ENCODE peak calls at places on chromosomes 2 and 18, in ten cellular contexts. J, Y, F, B, C, H, Z, A, O and T are unnamed samples.

GRCh38 chr2:128364441-128364911 is 45.8 kb upstream of the HS6ST1 start:
- DNase-seq in J (peak; percentile 57), Y (no peak), F (no peak), B (peak; percentile 50), C (no peak), H (no peak), Z (no peak), A (no peak), O (peak; percentile 64), T (no peak)

GRCh38 chr2:191665286-191665685 is 12.7 kb upstream of the NABP1 start:
- DNase-seq in J (no peak), Y (no peak), F (no peak), B (no peak), C (peak; percentile 72), H (no peak), Z (peak; percentile 68), A (no peak), O (no peak), T (no peak)

GRCh38 chr2:42588158-42588557 is 19.7 kb downstream of the MTA3 start:
- DNase-seq in J (no peak), Y (no peak), F (no peak), B (no peak), C (no peak), H (no peak), Z (no peak), A (no peak), O (no peak), T (no peak)

GRCh38 chr18:40687401-40687800 is 1267.6 kb upstream of the PIK3C3 start:
- DNase-seq in J (no peak), Y (no peak), F (no peak), B (no peak), C (no peak), H (no peak), Z (peak; percentile 39), A (no peak), O (no peak), T (no peak)

GRCh38 chr18:48006415-48007175 is 76.1 kb upstream of the SMAD2 start:
- DNase-seq in J (no peak), Y (no peak), F (no peak), B (no peak), C (no peak), H (no peak), Z (no peak), A (no peak), O (no peak), T (no peak)

GRCh38 chr2:64804651-64805050 is 150.9 kb upstream of the SERTAD2 start:
- DNase-seq in J (no peak), Y (no peak), F (no peak), B (no peak), C (no peak), H (no peak), Z (no peak), A (no peak), O (no peak), T (no peak)

GRCh38 chr2:28750316-28751101 is 1.1 kb upstream of the PPP1CB start:
- DNase-seq in J (no peak), Y (no peak), F (peak; percentile 35), B (no peak), C (no peak), H (peak; percentile 39), Z (peak; percentile 52), A (peak; percentile 38), O (no peak), T (no peak)

GRCh38 chr2:64644240-64645013 is 9.3 kb downstream of the SERTAD2 start:
- DNase-seq in J (peak; percentile 84), Y (peak; percentile 53), F (peak; percentile 70), B (peak; percentile 89), C (peak; percentile 80), H (peak; percentile 79), Z (peak; percentile 84), A (peak; percentile 70), O (no peak), T (peak; percentile 74)

GRCh38 chr2:210833403-210833802 is 277.0 kb downstream of the CPS1 start:
- DNase-seq in J (no peak), Y (no peak), F (no peak), B (no peak), C (no peak), H (no peak), Z (no peak), A (no peak), O (no peak), T (no peak)

GRCh38 chr2:119389615-119390306 is 23.0 kb downstream of the DBI start:
- DNase-seq in J (no peak), Y (peak; percentile 68), F (no peak), B (peak; percentile 81), C (peak; percentile 89), H (no peak), Z (peak; percentile 70), A (peak; percentile 57), O (no peak), T (peak; percentile 56)

GRCh38 chr2:85769236-85769986 is 15.6 kb downstream of the ATOH8 start:
- DNase-seq in J (no peak), Y (no peak), F (no peak), B (no peak), C (no peak), H (peak; percentile 19), Z (no peak), A (no peak), O (peak; percentile 53), T (no peak)

GRCh38 chr2:151198646-151199045 is 63.0 kb downstream of the RBM43 start:
- DNase-seq in J (no peak), Y (no peak), F (no peak), B (no peak), C (peak; percentile 31), H (no peak), Z (no peak), A (no peak), O (no peak), T (no peak)
- TF ChIP-seq CTCF in J (no peak), Y (no peak), F (no peak), B (no peak), C (no peak), H (no peak), Z (no peak), A (no peak), O (no peak), T (no peak)

GRCh38 chr2:166802475-166802874 is 85.8 kb upstream of the XIRP2 start:
- DNase-seq in J (no peak), Y (no peak), F (no peak), B (no peak), C (no peak), H (no peak), Z (no peak), A (no peak), O (no peak), T (no peak)

GRCh38 chr2:166803314-166803986 is 84.8 kb upstream of the XIRP2 start:
- DNase-seq in J (no peak), Y (no peak), F (no peak), B (no peak), C (no peak), H (no peak), Z (peak; percentile 4), A (no peak), O (no peak), T (no peak)

DNA sequence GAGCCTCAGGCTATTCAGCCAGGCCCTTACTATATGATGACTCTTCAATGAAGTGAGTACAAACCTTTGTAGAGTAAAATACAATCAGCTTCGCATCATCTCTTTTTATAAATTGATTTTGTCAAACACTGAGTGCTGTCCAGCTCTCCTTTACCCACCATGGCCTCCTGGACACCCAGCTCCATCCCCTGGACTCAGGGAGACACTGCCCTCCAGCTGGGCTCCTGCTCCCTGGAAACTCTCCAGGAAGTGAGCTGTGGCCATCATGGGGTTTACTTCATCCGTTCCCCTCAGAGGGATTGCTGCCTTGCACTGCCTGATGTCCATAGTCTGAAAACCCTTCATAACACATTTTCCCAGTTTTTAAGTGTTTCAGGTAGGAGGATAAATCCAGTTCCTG is 82.5 kb upstream of the XIRP2 start:
- DNase-seq in J (no peak), Y (no peak), F (no peak), B (no peak), C (no peak), H (no peak), Z (no peak), A (no peak), O (peak; percentile 10), T (no peak)
- H3K4me1 ChIP-seq in J (no peaks in the 10 kb centered on the region), Y (no peaks in the 10 kb centered on the region), F (no peaks in the 10 kb centered on the region), B (peaks cover 3% of the 10 kb centered on the region), C (no peaks in the 10 kb centered on the region), H (no peaks in the 10 kb centered on the region), Z (peaks cover 21% of the 10 kb centered on the region), A (no peaks in the 10 kb centered on the region), O (no peaks in the 10 kb centered on the region), T (no peaks in the 10 kb centered on the region)

GRCh38 chr2:12170151-12170550 is 423.7 kb downstream of the LPIN1 start:
- DNase-seq in J (no peak), Y (no peak), F (no peak), B (no peak), C (no peak), H (no peak), Z (peak; percentile 21), A (no peak), O (no peak), T (no peak)

GRCh38 chr2:12168354-12169059 is 422.1 kb downstream of the LPIN1 start:
- DNase-seq in J (no peak), Y (no peak), F (no peak), B (no peak), C (no peak), H (no peak), Z (no peak), A (no peak), O (no peak), T (no peak)

GRCh38 chr2:12169060-12169406 is 422.6 kb downstream of the LPIN1 start:
- DNase-seq in J (no peak), Y (no peak), F (no peak), B (no peak), C (no peak), H (no peak), Z (peak; percentile 86), A (no peak), O (no peak), T (no peak)

GRCh38 chr2:12167525-12168317 is 421.3 kb downstream of the LPIN1 start:
- DNase-seq in J (no peak), Y (no peak), F (no peak), B (no peak), C (no peak), H (no peak), Z (no peak), A (no peak), O (no peak), T (no peak)

DNA sequence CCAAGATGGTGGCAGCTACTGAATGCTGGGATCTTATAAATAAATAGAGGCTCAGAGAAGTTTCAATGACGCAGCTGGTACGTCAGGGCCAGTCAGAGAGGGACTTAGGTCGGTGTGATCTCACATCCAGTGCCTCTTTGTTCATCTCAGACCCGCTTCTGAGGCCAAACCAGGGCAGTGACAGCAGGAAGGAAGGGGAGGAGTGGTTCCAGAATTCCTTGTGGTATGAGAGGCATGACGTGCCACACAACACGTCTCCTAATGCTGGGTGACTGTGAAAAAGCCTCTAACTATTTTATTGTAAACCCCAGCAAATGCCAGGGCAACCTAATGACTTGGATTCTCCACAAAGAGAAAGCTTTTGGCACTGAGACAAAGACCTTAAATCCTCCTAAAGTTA is 423.3 kb downstream of the LPIN1 start:
- DNase-seq in J (no peak), Y (no peak), F (no peak), B (no peak), C (no peak), H (no peak), Z (peak; percentile 93), A (no peak), O (no peak), T (no peak)
- H3K27ac ChIP-seq in J (peak overlapping the region; percentile 17), Y (peak overlapping the region; percentile 18), F (no peak overlapping the region), B (peak overlapping the region; percentile 77), C (no peak overlapping the region), H (no peak overlapping the region), Z (peak overlapping the region; percentile 69), A (peak overlapping the region; percentile 18), O (no peak overlapping the region), T (no peak overlapping the region)

DNA sequence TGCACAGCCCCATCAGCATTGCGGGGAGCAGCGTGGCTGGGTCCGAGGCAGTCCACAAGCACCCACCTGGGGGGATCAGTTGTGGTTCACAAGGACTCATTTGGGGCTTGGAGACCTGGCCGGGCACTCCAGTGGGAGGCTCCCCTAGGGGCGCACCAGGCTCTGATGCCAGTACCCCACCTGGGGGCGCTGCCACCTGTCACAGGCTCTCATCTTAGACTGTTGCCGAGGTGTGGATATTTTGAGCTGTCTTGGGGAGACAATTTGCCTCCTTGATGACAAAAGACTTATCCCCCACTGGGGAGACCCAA is 3.0 kb downstream of the ADRA2B start:
- DNase-seq in J (no peak), Y (no peak), F (no peak), B (no peak), C (no peak), H (peak; percentile 59), Z (no peak), A (no peak), O (peak; percentile 48), T (no peak)
- TF ChIP-seq CTCF in J (no peak), Y (no peak), F (peak; percentile 14), B (no peak), C (peak; percentile 44), H (peak; percentile 81), Z (no peak), A (no peak), O (no peak), T (peak; percentile 20)